ENCODE peak calls at places on chromosome 9, in ten cellular contexts. K is heart left ventricle, Q is adrenal gland, G is ovary, Z is sigmoid colon, P is tibial nerve, I is transverse colon, C is IMR-90, S is A549, V is body of pancreas. B is an unnamed sample.

GRCh38 chr9:28365020-28365640 is 791.8 kb upstream of the C9orf72 start:
- DNase-seq in K (no peak), Q (no peak), G (no peak), Z (no peak), P (no peak), I (no peak), C (no peak), S (no peak), V (no peak), B (no peak)

GRCh38 chr9:121067655-121068054 is 7.1 kb upstream of the CNTRL start:
- DNase-seq in K (no peak), Q (no peak), G (no peak), Z (no peak), P (no peak), I (no peak), C (no peak), S (no peak), V (no peak), B (no peak)

GRCh38 chr9:101508203-101508602 is 25.4 kb upstream of the RNF20 start:
- DNase-seq in K (no peak), Q (no peak), G (no peak), Z (no peak), P (no peak), I (no peak), C (peak; percentile 51), S (no peak), V (no peak), B (no peak)

GRCh38 chr9:107480386-107480789 is 9.2 kb downstream of the KLF4 start:
- DNase-seq in K (no peak), Q (peak; percentile 57), G (peak; percentile 26), Z (peak; percentile 79), P (peak; percentile 57), I (no peak), C (peak; percentile 73), S (peak; percentile 37), V (peak; percentile 8), B (no peak)

GRCh38 chr9:131981116-131981847 is 98.4 kb downstream of the MED27 start:
- DNase-seq in K (no peak), Q (no peak), G (no peak), Z (no peak), P (no peak), I (no peak), C (no peak), S (no peak), V (no peak), B (no peak)

GRCh38 chr9:128160603-128160987 is 530 bp downstream of the BBLN start:
- DNase-seq in K (no peak), Q (no peak), G (no peak), Z (no peak), P (no peak), I (peak; percentile 28), C (peak; percentile 30), S (no peak), V (peak; percentile 22), B (no peak)

GRCh38 chr9:4077499-4078102 is 222.3 kb downstream of the GLIS3 start:
- DNase-seq in K (peak; percentile 79), Q (peak; percentile 90), G (peak; percentile 74), Z (peak; percentile 89), P (peak; percentile 80), I (peak; percentile 85), C (peak; percentile 70), S (peak; percentile 56), V (peak; percentile 81), B (peak; percentile 89)

GRCh38 chr9:116141864-116142561 is 11.6 kb upstream of the PAPPA start:
- DNase-seq in K (no peak), Q (no peak), G (no peak), Z (no peak), P (no peak), I (no peak), C (no peak), S (no peak), V (no peak), B (no peak)

GRCh38 chr9:95249986-95250385 is 67.5 kb downstream of the FANCC start:
- DNase-seq in K (no peak), Q (no peak), G (no peak), Z (no peak), P (no peak), I (no peak), C (no peak), S (no peak), V (peak; percentile 80), B (no peak)

GRCh38 chr9:96022445-96023031 is 147.0 kb downstream of the ERCC6L2 start:
- DNase-seq in K (peak; percentile 40), Q (no peak), G (no peak), Z (no peak), P (peak; percentile 47), I (peak; percentile 36), C (no peak), S (no peak), V (no peak), B (no peak)

GRCh38 chr9:22817181-22817580 is 370.6 kb downstream of the DMRTA1 start:
- DNase-seq in K (no peak), Q (no peak), G (no peak), Z (no peak), P (no peak), I (no peak), C (peak; percentile 71), S (no peak), V (no peak), B (no peak)

DNA sequence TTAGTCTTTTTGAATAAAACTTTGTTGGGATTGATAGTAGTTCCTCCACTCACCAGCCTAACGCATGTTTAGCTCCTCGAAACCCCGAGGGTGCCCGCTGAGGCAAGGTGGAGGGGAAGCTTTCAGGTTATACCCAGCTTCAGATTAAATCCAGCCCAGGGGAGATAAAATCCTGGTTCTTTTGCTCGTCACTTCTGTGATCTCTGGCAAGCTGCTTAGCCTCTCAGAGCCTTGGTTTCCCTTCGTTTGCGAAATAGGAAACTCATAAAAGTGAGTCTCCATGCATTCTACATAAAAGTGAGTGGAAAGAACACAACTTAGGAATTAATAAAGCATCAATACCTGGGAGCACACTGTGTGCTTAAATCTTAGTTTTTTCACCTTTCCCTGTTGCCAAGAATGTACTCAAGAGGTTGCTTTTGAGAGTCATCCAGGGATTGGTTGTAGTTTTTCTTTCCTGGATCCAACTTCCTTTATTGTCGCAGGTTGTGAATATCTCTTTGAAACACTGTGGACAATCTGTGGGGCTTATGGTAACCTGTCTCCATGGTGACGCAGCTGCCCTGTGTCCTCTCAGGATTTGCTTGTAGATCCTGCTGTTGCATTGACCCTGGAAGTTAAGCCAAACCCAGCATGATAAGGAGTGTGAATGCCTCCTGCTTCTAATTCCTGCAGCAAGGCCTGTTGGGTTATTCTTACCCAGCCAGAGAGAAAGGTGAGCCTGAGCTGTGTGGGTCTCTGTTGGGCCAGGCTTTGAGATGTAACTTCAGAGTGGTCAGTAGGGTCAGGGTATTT is 2.0 kb downstream of the GALNT12 start:
- DNase-seq in K (no peak), Q (no peak), G (no peak), Z (no peak), P (no peak), I (peak; percentile 39), C (no peak), S (no peak), V (peak; percentile 75), B (no peak)
- TF ChIP-seq POLR2A in K (no peak), Q (no peak), G (no peak), Z (no peak), P (no peak), I (no peak), C (no peak), S (no peak), V (no peak), B (no peak)

DNA sequence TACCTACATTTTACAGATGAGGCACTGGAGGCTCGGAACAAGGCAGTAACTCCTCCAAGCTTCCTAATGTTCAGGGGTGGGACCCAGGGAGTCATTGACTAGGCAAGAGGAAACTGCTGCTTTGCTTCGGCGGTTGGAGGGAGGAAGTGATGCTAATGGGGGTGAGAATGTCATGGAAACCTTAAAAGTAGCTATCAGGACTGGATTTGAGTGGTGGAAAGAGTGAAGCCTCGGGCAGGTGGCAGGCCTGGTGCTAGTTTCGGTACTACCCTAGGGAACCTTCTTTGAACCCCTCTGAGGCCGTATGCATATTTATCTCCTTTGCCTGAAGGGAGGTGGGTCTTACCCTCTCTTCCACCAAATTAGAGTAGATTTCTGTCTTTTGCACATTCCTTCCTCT is 1.6 kb downstream of the BSPRY start:
- DNase-seq in K (no peak), Q (no peak), G (no peak), Z (no peak), P (no peak), I (no peak), C (no peak), S (no peak), V (no peak), B (no peak)
- H3K27ac ChIP-seq in K (no peak overlapping the region), Q (no peak overlapping the region), G (no peak overlapping the region), Z (no peak overlapping the region), P (no peak overlapping the region), I (no peak overlapping the region), C (no peak overlapping the region), S (no peak overlapping the region), V (peak overlapping the region; percentile 40), B (no peak overlapping the region)

GRCh38 chr9:692636-693459 is 148.6 kb upstream of the DMRT1 start:
- DNase-seq in K (no peak), Q (no peak), G (no peak), Z (no peak), P (no peak), I (no peak), C (no peak), S (no peak), V (no peak), B (no peak)

GRCh38 chr9:694499-695154 is 146.9 kb upstream of the DMRT1 start:
- DNase-seq in K (no peak), Q (peak; percentile 24), G (no peak), Z (no peak), P (no peak), I (no peak), C (peak; percentile 93), S (peak; percentile 34), V (no peak), B (no peak)

GRCh38 chr9:696332-697090 is 145.0 kb upstream of the DMRT1 start:
- DNase-seq in K (peak; percentile 54), Q (peak; percentile 75), G (no peak), Z (peak; percentile 88), P (no peak), I (no peak), C (peak; percentile 76), S (peak; percentile 33), V (peak; percentile 32), B (no peak)

GRCh38 chr9:693460-694390 is 147.8 kb upstream of the DMRT1 start:
- DNase-seq in K (peak; percentile 82), Q (peak; percentile 62), G (peak; percentile 52), Z (peak; percentile 93), P (peak; percentile 52), I (peak; percentile 32), C (peak; percentile 86), S (no peak), V (peak; percentile 42), B (no peak)

DNA sequence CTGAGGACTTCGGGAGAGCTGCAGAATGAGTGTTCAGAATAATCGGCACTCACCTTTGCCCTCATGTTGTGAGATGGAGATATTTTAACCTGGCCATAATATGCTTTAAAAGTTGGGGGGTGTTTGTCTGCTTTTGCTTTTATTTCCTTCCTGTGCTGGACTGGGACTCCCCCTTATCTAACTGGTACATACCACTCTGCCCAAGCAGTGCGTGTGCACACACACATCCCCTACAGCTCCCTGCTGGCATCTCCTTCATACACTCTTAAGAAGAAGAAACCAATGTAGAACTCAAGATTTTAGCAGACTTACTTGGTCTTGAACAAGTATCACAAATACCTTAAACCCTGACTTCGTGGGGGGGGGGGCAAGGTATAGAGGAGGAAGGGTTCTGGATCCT is 146.2 kb upstream of the DMRT1 start:
- DNase-seq in K (no peak), Q (no peak), G (no peak), Z (no peak), P (no peak), I (no peak), C (no peak), S (no peak), V (no peak), B (no peak)
- H3K4me1 ChIP-seq in K (peaks cover 32% of the 10 kb centered on the region), Q (peaks cover 49% of the 10 kb centered on the region), G (peaks cover 32% of the 10 kb centered on the region), Z (peaks cover 96% of the 10 kb centered on the region), P (peaks cover 57% of the 10 kb centered on the region), I (peaks cover 53% of the 10 kb centered on the region), C (peaks cover 43% of the 10 kb centered on the region), S (peaks cover 64% of the 10 kb centered on the region), V (peaks cover 16% of the 10 kb centered on the region), B (no peaks in the 10 kb centered on the region)

GRCh38 chr9:103186959-103187358 is 191.8 kb downstream of the CYLC2 start:
- DNase-seq in K (no peak), Q (no peak), G (peak; percentile 15), Z (no peak), P (no peak), I (no peak), C (no peak), S (no peak), V (no peak), B (no peak)
- TF ChIP-seq POLR2A in K (no peak), Q (no peak), G (no peak), Z (no peak), P (no peak), I (no peak), C (no peak), S (no peak), V (no peak), B (no peak)